ENCODE peak calls at places on chromosomes 4 and X, in six cellular contexts. X is upper lobe of left lung, M is pancreas, E is GM10248, I is mesothelial cell of epicardium, Q is esophagus muscularis mucosa. F is an unnamed sample.

GRCh38 chr4:180798016-180798574 is 1445.1 kb upstream of the TENM3 start:
- DNase-seq in I (no peak), Q (no peak), M (no peak), X (no peak), E (no peak), F (no peak)

GRCh38 chr4:105670684-105671083 is 37.8 kb downstream of the INTS12 start:
- DNase-seq in E (no peak), Q (no peak), M (no peak), I (no peak), X (no peak), F (no peak)

GRCh38 chrX:15911729-15912550 is 57.3 kb upstream of the AP1S2 start:
- DNase-seq in X (peak; percentile 48), E (peak; percentile 28), Q (no peak), M (no peak), I (no peak), F (no peak)

GRCh38 chr4:128810331-128810870 is 901 bp downstream of the JADE1 start:
- DNase-seq in I (no peak), M (no peak), X (peak; percentile 47), E (peak; percentile 42), Q (no peak), F (no peak)

GRCh38 chr4:117641519-117641918 is 392.8 kb upstream of the NDST3 start:
- DNase-seq in X (no peak), I (no peak), M (no peak), Q (no peak), E (no peak), F (no peak)

GRCh38 chr4:1716065-1716945 is 4.2 kb upstream of the SLBP start:
- DNase-seq in I (no peak), X (no peak), M (peak; percentile 56), E (no peak), Q (no peak), F (no peak)

GRCh38 chr4:90118547-90119211 is 8.5 kb upstream of the CCSER1 start:
- DNase-seq in E (peak; percentile 12), I (no peak), M (no peak), Q (no peak), X (no peak), F (no peak)

GRCh38 chr4:173420324-173420752 is 21.4 kb upstream of the SCRG1 start:
- DNase-seq in X (no peak), Q (no peak), M (no peak), E (peak; percentile 24), I (no peak), F (no peak)

GRCh38 chr4:155675709-155676429 is 9.2 kb downstream of the GUCY1A1 start:
- DNase-seq in M (no peak), Q (no peak), I (no peak), E (peak; percentile 26), X (no peak), F (no peak)

GRCh38 chr4:5389756-5390155 is 318.6 kb downstream of the EVC2 start:
- DNase-seq in X (no peak), I (no peak), M (no peak), E (no peak), Q (no peak), F (no peak)

GRCh38 chr4:168124008-168124641 is 31.8 kb downstream of the ANXA10 start:
- DNase-seq in X (no peak), E (no peak), I (no peak), Q (no peak), M (no peak), F (no peak)

GRCh38 chrX:49610718-49611310 is 12.0 kb downstream of the GAGE1 start:
- DNase-seq in X (no peak), Q (no peak), E (no peak), M (no peak), I (no peak), F (no peak)

GRCh38 chrX:71366674-71367256 is 608 bp downstream of the TAF1 start:
- DNase-seq in E (peak; percentile 22), X (peak; percentile 24), M (peak; percentile 59), I (peak; percentile 39), Q (no peak), F (no peak)

GRCh38 chr4:178174756-178175155 is 732.5 kb upstream of the AGA start:
- DNase-seq in X (no peak), E (no peak), I (no peak), Q (no peak), M (no peak), F (no peak)

GRCh38 chr4:150518559-150518958 is 63.4 kb upstream of the MAB21L2 start:
- DNase-seq in I (no peak), X (no peak), M (no peak), E (no peak), Q (no peak), F (no peak)

GRCh38 chrX:1391370-1391706 is 575 bp downstream of the SLC25A6 start:
- DNase-seq in Q (no peak), X (no peak), M (no peak), E (peak; percentile 95), I (peak; percentile 98), F (no peak)

GRCh38 chrX:84873176-84873575 is 130.5 kb upstream of the APOOL start:
- DNase-seq in Q (no peak), M (no peak), X (no peak), I (no peak), E (no peak), F (no peak)

GRCh38 chrX:131306602-131307001 is 17.5 kb upstream of the IGSF1 start:
- DNase-seq in E (no peak), M (no peak), X (no peak), Q (no peak), I (no peak), F (no peak)

GRCh38 chr4:143653031-143653430 is 47.4 kb downstream of the FREM3 start:
- DNase-seq in X (no peak), Q (no peak), M (no peak), E (no peak), I (no peak), F (no peak)

GRCh38 chr4:85658766-85659439 is 184.0 kb downstream of the ARHGAP24 start:
- DNase-seq in Q (no peak), I (no peak), E (no peak), M (no peak), X (no peak), F (no peak)

GRCh38 chr4:166165829-166166420 is 292.9 kb downstream of the TLL1 start:
- DNase-seq in X (no peak), Q (no peak), M (no peak), I (no peak), E (peak; percentile 37), F (no peak)

GRCh38 chr4:88255111-88255510 is 29.2 kb downstream of the PPM1K start:
- DNase-seq in I (no peak), Q (no peak), M (no peak), X (no peak), E (no peak), F (no peak)

GRCh38 chrX:107715331-107716044 is 60.1 kb downstream of the TSC22D3 start:
- DNase-seq in E (no peak), I (no peak), M (no peak), Q (no peak), X (no peak), F (no peak)

GRCh38 chrX:27882695-27883094 is 74.9 kb downstream of the MAGEB10 start:
- DNase-seq in E (no peak), M (no peak), I (no peak), Q (no peak), X (no peak), F (no peak)

GRCh38 chrX:39144323-39144722 is 343.1 kb downstream of the MID1IP1 start:
- DNase-seq in Q (no peak), E (no peak), I (no peak), M (no peak), X (no peak), F (no peak)

GRCh38 chrX:123222920-123223319 is 38.8 kb downstream of the GRIA3 start:
- DNase-seq in Q (no peak), X (no peak), E (no peak), I (no peak), M (peak; percentile 60), F (no peak)

GRCh38 chrX:17005712-17006372 is 59.4 kb downstream of the REPS2 start:
- DNase-seq in E (no peak), I (no peak), X (no peak), M (no peak), Q (no peak), F (no peak)

GRCh38 chrX:17009856-17010650 is 63.6 kb downstream of the REPS2 start:
- DNase-seq in I (no peak), X (no peak), M (no peak), E (no peak), Q (no peak), F (no peak)

DNA sequence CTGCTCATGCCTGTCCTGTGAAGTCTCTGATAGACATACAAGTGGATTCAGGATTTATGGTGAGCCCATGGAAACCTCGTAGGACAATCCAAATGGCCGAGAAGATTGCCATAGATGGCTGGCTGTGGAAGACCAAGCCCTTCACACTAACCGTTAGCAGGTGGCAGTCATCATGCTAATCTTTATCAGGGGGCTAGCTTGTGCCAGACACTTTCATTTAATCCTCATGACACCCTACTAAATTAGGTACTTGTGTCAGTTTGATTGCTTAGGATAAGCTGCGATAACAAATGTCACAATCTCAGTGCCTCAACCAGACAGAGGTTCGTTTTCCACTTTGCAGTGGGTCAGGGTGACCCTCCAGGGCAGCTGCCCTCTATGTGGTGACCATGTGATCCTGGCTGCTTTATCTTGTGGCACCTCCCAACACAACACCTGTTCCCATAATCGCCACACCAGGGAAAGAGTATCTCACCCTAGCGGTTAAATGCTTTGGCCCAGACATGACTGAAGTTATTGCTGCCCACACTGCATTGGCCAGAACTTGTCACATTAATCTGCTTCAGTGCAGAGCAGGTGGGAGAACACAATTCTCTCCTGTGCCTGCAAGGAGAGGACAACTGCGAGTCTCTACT is 60.8 kb downstream of the REPS2 start:
- DNase-seq in E (peak; percentile 14), X (peak; percentile 28), M (no peak), I (no peak), Q (no peak), F (no peak)
- TF ChIP-seq CTCF in E (peak; percentile 16), X (no peak), M (no peak), I (no peak), Q (peak; percentile 32), F (no peak)

DNA sequence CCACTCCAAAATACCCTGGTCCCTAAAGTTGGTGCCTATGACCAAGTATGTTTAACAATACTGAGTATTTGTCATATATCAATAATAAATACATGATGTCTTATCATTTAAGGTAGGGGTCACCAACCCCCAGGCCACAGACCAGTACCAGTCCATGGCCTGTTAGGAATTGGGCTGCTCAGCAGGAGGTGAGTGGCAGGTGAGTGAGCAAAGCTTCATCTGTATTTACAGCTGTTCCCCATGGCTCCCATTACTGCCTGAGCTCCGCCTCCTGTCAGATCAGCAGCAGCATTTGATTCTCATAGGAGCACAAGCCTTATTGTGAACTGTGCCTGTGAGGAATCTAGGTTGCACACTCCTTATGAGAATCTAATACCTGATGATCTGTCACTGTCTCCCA is 126.2 kb downstream of the HNRNPD start:
- DNase-seq in M (no peak), X (no peak), I (no peak), Q (no peak), E (no peak), F (no peak)
- TF ChIP-seq CTCF in M (no peak), X (no peak), I (no peak), Q (no peak), E (no peak), F (no peak)

GRCh38 chr4:175536852-175537453 is 275.1 kb downstream of the GPM6A start:
- DNase-seq in Q (no peak), M (no peak), X (no peak), I (no peak), E (peak; percentile 20), F (no peak)
- TF ChIP-seq CTCF in Q (peak; percentile 34), M (peak; percentile 36), X (no peak), I (peak; percentile 75), E (peak; percentile 38), F (no peak)

GRCh38 chr4:2923678-2924173 is 39.5 kb downstream of the NOP14 start:
- DNase-seq in M (peak; percentile 51), X (no peak), I (no peak), E (no peak), Q (no peak), F (no peak)
- TF ChIP-seq CTCF in M (no peak), X (no peak), I (no peak), E (no peak), Q (no peak), F (no peak)

GRCh38 chrX:63050225-63050624 is 300.9 kb downstream of the SPIN4 start:
- DNase-seq in X (no peak), Q (no peak), E (no peak), I (no peak), M (no peak), F (no peak)
- TF ChIP-seq CTCF in X (peak; percentile 10), Q (no peak), E (no peak), I (peak; percentile 14), M (peak; percentile 33), F (no peak)